ENCODE peak calls at places on chromosome 10, in five cellular contexts. One of them, this sample, is unnamed.

GRCh38 chr10:79405221-79405994 is 40.0 kb downstream of the ZCCHC24 start:
- DNase-seq in T-helper 17 cell: no peak
- DNase-seq in NCI-H146: no peak
- DNase-seq in AG08395: no peak
- DNase-seq in CD4-positive, CD25-positive, alpha-beta regulatory T cell: no peak
- DNase-seq in this sample: no peak

GRCh38 chr10:52383088-52383487 is 69.0 kb downstream of the DKK1 start:
- DNase-seq in T-helper 17 cell: no peak
- DNase-seq in NCI-H146: no peak
- DNase-seq in AG08395: no peak
- DNase-seq in CD4-positive, CD25-positive, alpha-beta regulatory T cell: no peak
- DNase-seq in this sample: no peak

GRCh38 chr10:86355571-86356038 is 11.0 kb downstream of the GRID1 start:
- DNase-seq in T-helper 17 cell: no peak
- DNase-seq in NCI-H146: no peak
- DNase-seq in AG08395: no peak
- DNase-seq in CD4-positive, CD25-positive, alpha-beta regulatory T cell: no peak
- DNase-seq in this sample: no peak

GRCh38 chr10:60951272-60951724 is 7.3 kb upstream of the RHOBTB1 start:
- DNase-seq in T-helper 17 cell: no peak
- DNase-seq in NCI-H146: peak
- DNase-seq in AG08395: no peak
- DNase-seq in CD4-positive, CD25-positive, alpha-beta regulatory T cell: no peak
- DNase-seq in this sample: no peak

GRCh38 chr10:71651428-71651827 is 68.2 kb downstream of the C10orf105 start:
- DNase-seq in T-helper 17 cell: no peak
- DNase-seq in NCI-H146: no peak
- DNase-seq in AG08395: no peak
- DNase-seq in CD4-positive, CD25-positive, alpha-beta regulatory T cell: no peak
- DNase-seq in this sample: no peak

GRCh38 chr10:60944159-60944909 is at the start of gene RHOBTB1:
- DNase-seq in T-helper 17 cell: no peak
- DNase-seq in NCI-H146: peak
- DNase-seq in AG08395: peak
- DNase-seq in CD4-positive, CD25-positive, alpha-beta regulatory T cell: no peak
- DNase-seq in this sample: no peak

GRCh38 chr10:98414932-98415709 is at the start of gene PYROXD2:
- DNase-seq in T-helper 17 cell: peak
- DNase-seq in NCI-H146: peak
- DNase-seq in AG08395: peak
- DNase-seq in CD4-positive, CD25-positive, alpha-beta regulatory T cell: peak
- DNase-seq in this sample: peak

GRCh38 chr10:68221196-68221595 is 10.7 kb downstream of the ATOH7 start:
- DNase-seq in T-helper 17 cell: no peak
- DNase-seq in NCI-H146: no peak
- DNase-seq in AG08395: no peak
- DNase-seq in CD4-positive, CD25-positive, alpha-beta regulatory T cell: no peak
- DNase-seq in this sample: no peak

GRCh38 chr10:75108684-75109458 is 2.6 kb upstream of the SAMD8 start:
- DNase-seq in T-helper 17 cell: no peak
- DNase-seq in NCI-H146: peak
- DNase-seq in AG08395: peak
- DNase-seq in CD4-positive, CD25-positive, alpha-beta regulatory T cell: no peak
- DNase-seq in this sample: no peak

GRCh38 chr10:84665883-84666463 is 337.6 kb downstream of the CCSER2 start:
- DNase-seq in T-helper 17 cell: no peak
- DNase-seq in NCI-H146: peak
- DNase-seq in AG08395: no peak
- DNase-seq in CD4-positive, CD25-positive, alpha-beta regulatory T cell: no peak
- DNase-seq in this sample: no peak

GRCh38 chr10:131972474-131973071 is 9.2 kb downstream of the BNIP3 start:
- DNase-seq in T-helper 17 cell: no peak
- DNase-seq in NCI-H146: no peak
- DNase-seq in AG08395: no peak
- DNase-seq in CD4-positive, CD25-positive, alpha-beta regulatory T cell: peak
- DNase-seq in this sample: no peak

GRCh38 chr10:47295411-47295810 is 4.6 kb upstream of the GDF10 start:
- DNase-seq in T-helper 17 cell: no peak
- DNase-seq in NCI-H146: no peak
- DNase-seq in AG08395: no peak
- DNase-seq in CD4-positive, CD25-positive, alpha-beta regulatory T cell: no peak
- DNase-seq in this sample: no peak

GRCh38 chr10:127762925-127763324 is 25.9 kb downstream of the FOXI2 start:
- DNase-seq in T-helper 17 cell: no peak
- DNase-seq in NCI-H146: no peak
- DNase-seq in AG08395: no peak
- DNase-seq in CD4-positive, CD25-positive, alpha-beta regulatory T cell: no peak
- DNase-seq in this sample: no peak

GRCh38 chr10:67606572-67606971 is 89.4 kb downstream of the CTNNA3 start:
- DNase-seq in T-helper 17 cell: no peak
- DNase-seq in NCI-H146: no peak
- DNase-seq in AG08395: no peak
- DNase-seq in CD4-positive, CD25-positive, alpha-beta regulatory T cell: no peak
- DNase-seq in this sample: no peak

GRCh38 chr10:28295346-28295745 is 7.5 kb downstream of the MPP7 start:
- DNase-seq in T-helper 17 cell: no peak
- DNase-seq in NCI-H146: no peak
- DNase-seq in AG08395: no peak
- DNase-seq in CD4-positive, CD25-positive, alpha-beta regulatory T cell: no peak
- DNase-seq in this sample: no peak

GRCh38 chr10:3107426-3107961 is 40.1 kb downstream of the PFKP start:
- DNase-seq in T-helper 17 cell: no peak
- DNase-seq in NCI-H146: no peak
- DNase-seq in AG08395: peak
- DNase-seq in CD4-positive, CD25-positive, alpha-beta regulatory T cell: no peak
- DNase-seq in this sample: no peak

GRCh38 chr10:9646201-9646600 is 1371.5 kb upstream of the CELF2 start:
- DNase-seq in T-helper 17 cell: no peak
- DNase-seq in NCI-H146: no peak
- DNase-seq in AG08395: no peak
- DNase-seq in CD4-positive, CD25-positive, alpha-beta regulatory T cell: no peak
- DNase-seq in this sample: no peak

GRCh38 chr10:94006591-94007550 is 13.1 kb downstream of the PLCE1 start:
- DNase-seq in T-helper 17 cell: no peak
- DNase-seq in NCI-H146: no peak
- DNase-seq in AG08395: peak
- DNase-seq in CD4-positive, CD25-positive, alpha-beta regulatory T cell: no peak
- DNase-seq in this sample: no peak

GRCh38 chr10:72086466-72087391 is 1.6 kb downstream of the SPOCK2 start:
- DNase-seq in T-helper 17 cell: peak
- DNase-seq in NCI-H146: peak
- DNase-seq in AG08395: no peak
- DNase-seq in CD4-positive, CD25-positive, alpha-beta regulatory T cell: peak
- DNase-seq in this sample: peak

GRCh38 chr10:11538834-11539190 is 72.6 kb downstream of the USP6NL start:
- DNase-seq in T-helper 17 cell: no peak
- DNase-seq in NCI-H146: no peak
- DNase-seq in AG08395: no peak
- DNase-seq in CD4-positive, CD25-positive, alpha-beta regulatory T cell: no peak
- DNase-seq in this sample: no peak

GRCh38 chr10:102602272-102603045 is 41.8 kb upstream of the TRIM8 start:
- DNase-seq in T-helper 17 cell: no peak
- DNase-seq in NCI-H146: no peak
- DNase-seq in AG08395: peak
- DNase-seq in CD4-positive, CD25-positive, alpha-beta regulatory T cell: no peak
- DNase-seq in this sample: no peak

GRCh38 chr10:10846476-10846875 is 171.2 kb upstream of the CELF2 start:
- DNase-seq in T-helper 17 cell: no peak
- DNase-seq in NCI-H146: no peak
- DNase-seq in AG08395: no peak
- DNase-seq in CD4-positive, CD25-positive, alpha-beta regulatory T cell: no peak
- DNase-seq in this sample: no peak

GRCh38 chr10:3471497-3471896 is 298.9 kb upstream of the PITRM1 start:
- DNase-seq in T-helper 17 cell: no peak
- DNase-seq in NCI-H146: no peak
- DNase-seq in AG08395: no peak
- DNase-seq in CD4-positive, CD25-positive, alpha-beta regulatory T cell: no peak
- DNase-seq in this sample: no peak

GRCh38 chr10:58531084-58531695 is 18.5 kb downstream of the BICC1 start:
- DNase-seq in T-helper 17 cell: peak
- DNase-seq in NCI-H146: peak
- DNase-seq in AG08395: peak
- DNase-seq in CD4-positive, CD25-positive, alpha-beta regulatory T cell: no peak
- DNase-seq in this sample: peak

GRCh38 chr10:108095932-108096925 is 931.7 kb upstream of the SORCS1 start:
- DNase-seq in T-helper 17 cell: no peak
- DNase-seq in NCI-H146: no peak
- DNase-seq in AG08395: no peak
- DNase-seq in CD4-positive, CD25-positive, alpha-beta regulatory T cell: no peak
- DNase-seq in this sample: no peak

GRCh38 chr10:11337516-11337915 is 273.9 kb downstream of the USP6NL start:
- DNase-seq in T-helper 17 cell: no peak
- DNase-seq in NCI-H146: no peak
- DNase-seq in AG08395: no peak
- DNase-seq in CD4-positive, CD25-positive, alpha-beta regulatory T cell: no peak
- DNase-seq in this sample: no peak

GRCh38 chr10:70197235-70197952 is 27.1 kb upstream of the SAR1A start:
- DNase-seq in T-helper 17 cell: no peak
- DNase-seq in NCI-H146: no peak
- DNase-seq in AG08395: no peak
- DNase-seq in CD4-positive, CD25-positive, alpha-beta regulatory T cell: no peak
- DNase-seq in this sample: peak

GRCh38 chr10:14365231-14365744 is 34.6 kb upstream of the FRMD4A start:
- DNase-seq in T-helper 17 cell: no peak
- DNase-seq in NCI-H146: peak
- DNase-seq in AG08395: no peak
- DNase-seq in CD4-positive, CD25-positive, alpha-beta regulatory T cell: no peak
- DNase-seq in this sample: no peak

GRCh38 chr10:58341422-58341821 is 6.6 kb downstream of the UBE2D1 start:
- DNase-seq in T-helper 17 cell: no peak
- DNase-seq in NCI-H146: no peak
- DNase-seq in AG08395: no peak
- DNase-seq in CD4-positive, CD25-positive, alpha-beta regulatory T cell: no peak
- DNase-seq in this sample: no peak

GRCh38 chr10:93874309-93875031 is 19.3 kb upstream of the SLC35G1 start:
- DNase-seq in T-helper 17 cell: no peak
- DNase-seq in NCI-H146: peak
- DNase-seq in AG08395: no peak
- DNase-seq in CD4-positive, CD25-positive, alpha-beta regulatory T cell: no peak
- DNase-seq in this sample: no peak

GRCh38 chr10:33377658-33378025 is 43.2 kb upstream of the NRP1 start:
- DNase-seq in T-helper 17 cell: no peak
- DNase-seq in NCI-H146: no peak
- DNase-seq in AG08395: no peak
- DNase-seq in CD4-positive, CD25-positive, alpha-beta regulatory T cell: no peak
- DNase-seq in this sample: no peak

GRCh38 chr10:58063854-58064480 is 203.7 kb downstream of the IPMK start:
- DNase-seq in T-helper 17 cell: no peak
- DNase-seq in NCI-H146: no peak
- DNase-seq in AG08395: no peak
- DNase-seq in CD4-positive, CD25-positive, alpha-beta regulatory T cell: no peak
- DNase-seq in this sample: no peak

This sample was measured in effector memory CD8-positive, alpha-beta T cell.